ENCODE peak calls at places on chromosomes 11 and 22, in five cellular contexts. B is HCT116, W is GM23338, C is neural progenitor cell, E is MM.1S. S is an unnamed sample.

GRCh38 chr11:1083621-1084551 is 9.2 kb downstream of the MUC2 start:
- DNase-seq in W (no peak), B (no peak), E (no peak), C (no peak), S (no peak)

GRCh38 chr11:130866831-130867230 is 49.4 kb downstream of the SNX19 start:
- DNase-seq in W (no peak), E (no peak), B (no peak), C (no peak), S (no peak)

GRCh38 chr22:27798526-27799333 is 2.8 kb downstream of the MN1 start:
- DNase-seq in C (peak; percentile 67), E (no peak), B (no peak), W (peak; percentile 72), S (no peak)

GRCh38 chr11:70740475-70740825 is 342.1 kb downstream of the CTTN start:
- DNase-seq in B (no peak), W (no peak), C (no peak), E (no peak), S (no peak)

GRCh38 chr11:45935349-45936064 is 13.1 kb downstream of the LARGE2 start:
- DNase-seq in W (no peak), E (no peak), C (no peak), B (no peak), S (no peak)

GRCh38 chr22:25143161-25144076 is 56.2 kb upstream of the CRYBB3 start:
- DNase-seq in B (no peak), E (no peak), W (no peak), C (no peak), S (no peak)

GRCh38 chr11:111459506-111460270 is 52.5 kb downstream of the BTG4 start:
- DNase-seq in W (peak; percentile 38), E (no peak), C (no peak), B (no peak), S (no peak)

GRCh38 chr11:36557991-36558390 is 9.8 kb upstream of the RAG1 start:
- DNase-seq in B (no peak), C (no peak), W (no peak), E (no peak), S (no peak)

GRCh38 chr11:124657922-124658321 is 15.6 kb downstream of the SIAE start:
- DNase-seq in C (no peak), B (no peak), W (peak; percentile 42), E (no peak), S (no peak)

GRCh38 chr22:39360242-39360641 is 10.5 kb downstream of the SYNGR1 start:
- DNase-seq in E (no peak), B (no peak), W (no peak), C (no peak), S (no peak)

GRCh38 chr11:33258631-33259184 is 1.5 kb downstream of the HIPK3 start:
- DNase-seq in B (no peak), C (no peak), W (no peak), E (peak; percentile 51), S (peak; percentile 64)

GRCh38 chr22:30667092-30667485 is 586 bp downstream of the DUSP18 start:
- DNase-seq in E (no peak), C (no peak), W (no peak), B (peak; percentile 3), S (peak; percentile 51)

GRCh38 chr22:40040927-40041326 is 46.2 kb downstream of the FAM83F start:
- DNase-seq in C (no peak), W (no peak), B (no peak), E (no peak), S (peak; percentile 42)

GRCh38 chr11:7977251-7977917 is 9.8 kb upstream of the EIF3F start:
- DNase-seq in E (no peak), B (no peak), C (no peak), W (peak; percentile 50), S (peak; percentile 94)

GRCh38 chr11:110452720-110453119 is 23.0 kb downstream of the FDX1 start:
- DNase-seq in E (no peak), C (no peak), W (no peak), B (no peak), S (no peak)

GRCh38 chr11:2209370-2209801 is 37.8 kb upstream of the TH start:
- DNase-seq in E (no peak), C (no peak), W (no peak), B (no peak), S (no peak)

GRCh38 chr11:8906629-8907028 is 4.4 kb upstream of the AKIP1 start:
- DNase-seq in W (no peak), B (peak; percentile 49), C (no peak), E (no peak), S (peak; percentile 83)

GRCh38 chr11:33869511-33870422 is 22.1 kb downstream of the LMO2 start:
- DNase-seq in C (peak; percentile 84), B (no peak), E (peak; percentile 15), W (peak; percentile 77), S (peak; percentile 67)

GRCh38 chr11:68021167-68021787 is 9.2 kb upstream of the NDUFS8 start:
- DNase-seq in B (no peak), C (peak; percentile 67), W (peak; percentile 65), E (peak; percentile 59), S (no peak)

GRCh38 chr11:19890308-19890707 is 177.7 kb downstream of the NAV2 start:
- DNase-seq in W (no peak), C (no peak), E (no peak), B (no peak), S (peak; percentile 72)

GRCh38 chr11:33507356-33507755 is 193.3 kb downstream of the C11orf91 start:
- DNase-seq in C (no peak), B (no peak), W (no peak), E (no peak), S (peak; percentile 61)

GRCh38 chr22:20616451-20617043 is 109.1 kb downstream of the MED15 start:
- DNase-seq in W (no peak), B (no peak), E (no peak), C (no peak), S (no peak)

GRCh38 chr11:20026629-20027545 is 133.4 kb downstream of the DBX1 start:
- DNase-seq in E (no peak), C (peak; percentile 88), W (peak; percentile 98), B (no peak), S (no peak)

GRCh38 chr11:114165326-114166230 is 106.1 kb downstream of the ZBTB16 start:
- DNase-seq in C (no peak), B (no peak), W (no peak), E (no peak), S (no peak)
- H3K4me1 ChIP-seq in C (peaks cover 56% of the 10 kb centered on the region), B (peaks cover 14% of the 10 kb centered on the region), W (peaks cover 18% of the 10 kb centered on the region), E (peaks cover 39% of the 10 kb centered on the region), S (peaks cover 37% of the 10 kb centered on the region)

GRCh38 chr11:121453589-121454299 is 977 bp upstream of the SORL1-AS1 start:
- DNase-seq in E (no peak), W (no peak), B (no peak), C (no peak), S (no peak)

GRCh38 chr11:121450424-121450823 is 1.7 kb upstream of the SORL1 start:
- DNase-seq in E (no peak), C (no peak), B (no peak), W (no peak), S (no peak)

GRCh38 chr11:121451982-121452608 is at the start of gene SORL1:
- DNase-seq in C (peak; percentile 95), W (peak; percentile 93), B (no peak), E (peak; percentile 45), S (peak; percentile 82)

GRCh38 chr11:121451178-121451981 is 734 bp upstream of the SORL1 start:
- DNase-seq in B (no peak), E (no peak), W (no peak), C (no peak), S (no peak)

GRCh38 chr11:121452609-121453150 is at the start of gene SORL1-AS1:
- DNase-seq in B (no peak), W (peak; percentile 54), E (no peak), C (peak; percentile 10), S (no peak)
- H3K27ac ChIP-seq in B (peak within 1 kb of the TSS; percentile 68), W (peak within 1 kb of the TSS; percentile 78), E (no peak within 1 kb of the TSS), C (no peak within 1 kb of the TSS), S (no peak within 1 kb of the TSS)

DNA sequence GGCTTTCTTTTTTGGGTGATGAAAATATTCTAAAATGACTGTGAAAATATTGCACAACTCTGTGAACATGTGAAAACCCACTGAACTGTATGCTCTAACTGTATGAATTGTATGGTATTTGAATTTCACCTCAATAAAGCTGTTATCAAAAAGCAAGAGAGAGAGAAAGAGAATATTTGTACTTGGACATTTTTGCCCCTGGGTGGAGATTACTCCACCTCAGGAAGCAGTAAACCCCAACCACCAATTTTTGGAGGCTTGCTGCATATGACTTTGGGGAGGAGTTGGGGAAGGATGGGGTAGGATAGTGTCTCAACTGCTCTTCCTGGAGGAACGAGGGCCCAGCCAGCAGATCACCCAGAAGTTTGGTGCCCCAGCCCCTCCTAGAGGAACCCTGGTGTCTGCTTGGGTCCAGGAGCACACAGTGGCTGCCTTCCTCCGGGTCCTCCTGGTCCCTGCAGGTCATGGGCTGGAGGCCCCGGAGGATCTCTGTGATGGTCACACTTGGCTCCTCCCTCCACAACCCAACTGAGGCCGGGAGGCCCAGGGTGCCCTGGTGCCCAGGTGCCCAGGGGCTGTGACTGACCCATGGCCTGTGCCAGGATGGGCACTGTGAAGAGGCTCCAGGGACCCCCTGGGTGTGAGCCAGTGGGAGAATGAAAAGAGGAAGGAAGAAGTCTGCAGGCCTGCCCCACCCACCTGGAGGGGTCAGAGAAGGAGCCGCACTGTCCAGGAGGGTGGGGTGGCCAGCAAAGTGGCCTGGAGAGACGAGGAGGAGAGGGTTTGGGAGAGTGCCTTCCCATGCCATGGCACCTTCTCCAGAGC is 15.2 kb upstream of the PICK1 start:
- DNase-seq in E (no peak), C (no peak), W (no peak), B (no peak), S (no peak)
- TF ChIP-seq EZH2phosphoT487 in E (no peak), C (no peak), W (no peak), B (no peak), S (no peak)

GRCh38 chr11:134153147-134153905 is 70.4 kb downstream of the NCAPD3 start:
- DNase-seq in B (no peak), E (no peak), W (no peak), C (no peak), S (no peak)

GRCh38 chr11:134152692-134153091 is 71.1 kb downstream of the NCAPD3 start:
- DNase-seq in C (no peak), E (no peak), W (no peak), B (no peak), S (no peak)

GRCh38 chr11:134150195-134150903 is 73.4 kb downstream of the NCAPD3 start:
- DNase-seq in C (no peak), W (no peak), B (no peak), E (no peak), S (peak; percentile 17)

GRCh38 chr11:134149371-134149770 is 74.4 kb downstream of the NCAPD3 start:
- DNase-seq in W (no peak), E (no peak), C (no peak), B (no peak), S (no peak)

DNA sequence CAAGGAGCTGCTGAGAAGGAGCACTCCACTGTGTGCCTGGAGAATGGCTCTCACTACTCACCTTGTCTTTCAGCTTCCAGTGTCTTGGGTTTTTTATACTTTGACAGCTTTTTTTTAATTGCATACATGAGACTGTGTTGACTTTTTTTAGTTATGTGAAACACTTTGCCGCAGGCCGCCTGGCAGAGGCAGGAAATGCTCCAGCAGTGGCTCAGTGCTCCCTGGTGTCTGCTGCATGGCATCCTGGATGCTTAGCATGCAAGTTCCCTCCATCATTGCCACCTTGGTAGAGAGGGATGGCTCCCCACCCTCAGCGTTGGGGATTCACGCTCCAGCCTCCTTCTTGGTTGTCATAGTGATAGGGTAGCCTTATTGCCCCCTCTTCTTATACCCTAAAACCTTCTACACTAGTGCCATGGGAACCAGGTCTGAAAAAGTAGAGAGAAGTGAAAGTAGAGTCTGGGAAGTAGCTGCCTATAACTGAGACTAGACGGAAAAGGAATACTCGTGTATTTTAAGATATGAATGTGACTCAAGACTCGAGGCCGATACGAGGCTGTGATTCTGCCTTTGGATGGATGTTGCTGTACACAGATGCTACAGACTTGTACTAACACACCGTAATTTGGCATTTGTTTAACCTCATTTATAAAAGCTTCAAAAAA is 72.6 kb downstream of the NCAPD3 start:
- DNase-seq in C (no peak), W (no peak), B (no peak), E (no peak), S (no peak)
- H3K4me1 ChIP-seq in C (peaks cover 4% of the 10 kb centered on the region), W (no peaks in the 10 kb centered on the region), B (no peaks in the 10 kb centered on the region), E (no peaks in the 10 kb centered on the region), S (no peaks in the 10 kb centered on the region)